ENCODE peak calls at places on chromosomes 11 and 22, in six cellular contexts. U, T, A, S, K and M are unnamed samples.

GRCh38 chr22:35175392-35175791 is 81.9 kb upstream of the HMGXB4 start:
- DNase-seq in U (no peak), T (no peak), A (no peak), S (no peak), K (no peak), M (no peak)

GRCh38 chr22:46429327-46429853 is 93.9 kb downstream of the TRMU start:
- DNase-seq in U (no peak), T (no peak), A (no peak), S (no peak), K (no peak), M (no peak)

GRCh38 chr22:20151276-20151588 is 377 bp upstream of the CCDC188 start:
- DNase-seq in U (no peak), T (no peak), A (no peak), S (no peak), K (no peak), M (no peak)

GRCh38 chr11:120121914-120122473 is 15.9 kb downstream of the TRIM29 start:
- DNase-seq in U (no peak), T (no peak), A (no peak), S (no peak), K (no peak), M (peak; percentile 17)

GRCh38 chr11:128506999-128507591 is 80.3 kb downstream of the ETS1 start:
- DNase-seq in U (no peak), T (peak; percentile 96), A (no peak), S (peak; percentile 89), K (peak; percentile 84), M (peak; percentile 53)

GRCh38 chr22:38739300-38740055 is 16.3 kb downstream of the SUN2 start:
- DNase-seq in U (no peak), T (no peak), A (no peak), S (no peak), K (no peak), M (no peak)

GRCh38 chr11:56890584-56891305 is 98.0 kb upstream of the OR5AK2 start:
- DNase-seq in U (no peak), T (no peak), A (no peak), S (no peak), K (no peak), M (no peak)

GRCh38 chr11:68505596-68505995 is 45.0 kb downstream of the PPP6R3 start:
- DNase-seq in U (no peak), T (no peak), A (no peak), S (no peak), K (peak; percentile 12), M (no peak)

GRCh38 chr11:130023204-130023603 is 20.6 kb upstream of the PRDM10 start:
- DNase-seq in U (no peak), T (no peak), A (no peak), S (no peak), K (no peak), M (no peak)

GRCh38 chr11:58900479-58901420 is 38.5 kb upstream of the GLYATL1 start:
- DNase-seq in U (no peak), T (peak; percentile 92), A (no peak), S (peak; percentile 73), K (no peak), M (peak; percentile 70)

GRCh38 chr11:45806072-45806933 is 1.4 kb downstream of the SLC35C1 start:
- DNase-seq in U (no peak), T (peak; percentile 83), A (no peak), S (no peak), K (no peak), M (no peak)

GRCh38 chr11:121340010-121340580 is 47.5 kb downstream of the SC5D start:
- DNase-seq in U (no peak), T (no peak), A (no peak), S (no peak), K (no peak), M (no peak)

GRCh38 chr22:19808873-19809478 is 45.7 kb downstream of the GNB1L start:
- DNase-seq in U (no peak), T (peak; percentile 84), A (no peak), S (no peak), K (no peak), M (no peak)

GRCh38 chr11:57478971-57479663 is 18.8 kb downstream of the RTN4RL2 start:
- DNase-seq in U (no peak), T (no peak), A (no peak), S (no peak), K (no peak), M (no peak)

GRCh38 chr11:92480519-92480918 is 255.9 kb downstream of the FAT3 start:
- DNase-seq in U (no peak), T (no peak), A (no peak), S (no peak), K (no peak), M (no peak)

GRCh38 chr11:79078999-79079398 is 361.8 kb downstream of the TENM4 start:
- DNase-seq in U (no peak), T (no peak), A (no peak), S (no peak), K (no peak), M (no peak)

GRCh38 chr11:92149996-92150395 is 74.6 kb upstream of the FAT3 start:
- DNase-seq in U (no peak), T (no peak), A (no peak), S (no peak), K (no peak), M (no peak)

GRCh38 chr11:92717240-92717639 is 252.2 kb upstream of the MTNR1B start:
- DNase-seq in U (no peak), T (no peak), A (no peak), S (no peak), K (no peak), M (no peak)

GRCh38 chr11:3123316-3123715 is 41.8 kb downstream of the OSBPL5 start:
- DNase-seq in U (no peak), T (peak; percentile 97), A (no peak), S (no peak), K (no peak), M (peak; percentile 78)

GRCh38 chr22:22865311-22866072 is 22.1 kb upstream of the IGLL5 start:
- DNase-seq in U (no peak), T (no peak), A (no peak), S (no peak), K (no peak), M (peak; percentile 45)

GRCh38 chr11:127648604-127649003 is 648.0 kb upstream of the KIRREL3 start:
- DNase-seq in U (no peak), T (no peak), A (no peak), S (no peak), K (no peak), M (no peak)

GRCh38 chr11:17550455-17551346 is 3.6 kb downstream of the OTOG start:
- DNase-seq in U (no peak), T (no peak), A (no peak), S (no peak), K (no peak), M (no peak)

GRCh38 chr11:117925198-117925925 is 3.8 kb downstream of the TMPRSS13 start:
- DNase-seq in U (no peak), T (no peak), A (no peak), S (no peak), K (no peak), M (no peak)

GRCh38 chr11:62607729-62608128 is 4.8 kb downstream of the EML3 start:
- DNase-seq in U (no peak), T (no peak), A (no peak), S (no peak), K (no peak), M (no peak)

GRCh38 chr11:83773950-83774880 is 488.0 kb upstream of the CCDC90B start:
- DNase-seq in U (no peak), T (no peak), A (no peak), S (no peak), K (peak; percentile 16), M (no peak)

GRCh38 chr22:44455151-44455962 is 42.7 kb downstream of the RTL6 start:
- DNase-seq in U (no peak), T (peak; percentile 85), A (peak; percentile 50), S (no peak), K (no peak), M (no peak)

GRCh38 chr11:2298795-2299747 is 2.6 kb downstream of the C11orf21 start:
- DNase-seq in U (no peak), T (peak; percentile 83), A (no peak), S (no peak), K (no peak), M (no peak)

GRCh38 chr11:47394050-47394321 is 14.4 kb upstream of the SLC39A13 start:
- DNase-seq in U (no peak), T (no peak), A (no peak), S (no peak), K (no peak), M (no peak)

GRCh38 chr11:64053699-64054098 is 18.0 kb downstream of the FLRT1 start:
- DNase-seq in U (no peak), T (no peak), A (no peak), S (no peak), K (no peak), M (no peak)